ENCODE peak calls at places on chromosomes 4 and X, in eight cellular contexts. V is GM06990; Y is HCT116; G is cardiac muscle cell; C is activated CD8-positive, alpha-beta T cell treated with anti-CD3 and anti-CD28 coated beads for 36 hours; S is H9; B is ovary; J is nephron progenitor cell. E is an unnamed sample.

GRCh38 chr4:75142377-75142776 is 209.5 kb downstream of the PARM1 start:
- DNase-seq in V (no peak), Y (no peak), G (no peak), C (no peak), S (no peak), B (no peak), J (no peak), E (no peak)

GRCh38 chr4:85744950-85745349 is 270.0 kb downstream of the ARHGAP24 start:
- DNase-seq in V (no peak), Y (peak), G (no peak), C (no peak), S (no peak), B (no peak), J (no peak), E (no peak)

GRCh38 chrX:68699960-68700746 is 52.7 kb downstream of the STARD8 start:
- DNase-seq in V (no peak), Y (no peak), G (no peak), C (no peak), S (no peak), B (no peak), J (no peak), E (no peak)

GRCh38 chr4:8590546-8590880 is 2.1 kb upstream of the CPZ start:
- DNase-seq in V (no peak), Y (no peak), G (no peak), C (no peak), S (no peak), B (peak), J (no peak), E (no peak)

GRCh38 chr4:20046179-20046578 is 205.5 kb upstream of the SLIT2 start:
- DNase-seq in V (no peak), Y (no peak), G (no peak), C (no peak), S (no peak), B (no peak), J (no peak), E (no peak)

GRCh38 chrX:120452131-120452530 is 17.0 kb downstream of the LAMP2 start:
- DNase-seq in V (no peak), Y (no peak), G (peak), C (no peak), S (peak), B (no peak), J (peak), E (no peak)

GRCh38 chr4:43048570-43048969 is 156.1 kb downstream of the GRXCR1 start:
- DNase-seq in V (no peak), Y (no peak), G (no peak), C (no peak), S (no peak), B (no peak), J (no peak), E (no peak)

GRCh38 chrX:103157511-103158316 is 57.2 kb upstream of the BEX4 start:
- DNase-seq in V (no peak), Y (no peak), G (peak), C (peak), S (no peak), B (no peak), J (peak), E (peak)

GRCh38 chr4:27217261-27217769 is 356.7 kb downstream of the STIM2 start:
- DNase-seq in V (no peak), Y (no peak), G (no peak), C (no peak), S (no peak), B (no peak), J (no peak), E (no peak)

GRCh38 chr4:79947386-79947785 is 125.6 kb downstream of the ANTXR2 start:
- DNase-seq in V (no peak), Y (no peak), G (no peak), C (no peak), S (no peak), B (no peak), J (no peak), E (no peak)

GRCh38 chr4:101865501-101866062 is 75.1 kb downstream of the BANK1 start:
- DNase-seq in V (no peak), Y (no peak), G (no peak), C (no peak), S (no peak), B (no peak), J (no peak), E (no peak)

GRCh38 chr4:124203613-124204284 is 508.8 kb downstream of the ANKRD50 start:
- DNase-seq in V (no peak), Y (no peak), G (no peak), C (no peak), S (no peak), B (no peak), J (no peak), E (no peak)

GRCh38 chrX:141936080-141936479 is 32.4 kb downstream of the MAGEC1 start:
- DNase-seq in V (no peak), Y (no peak), G (no peak), C (no peak), S (no peak), B (no peak), J (no peak), E (no peak)
- TF ChIP-seq CTCF in V (no peak), Y (no peak), G (no peak), C (no peak), S (peak), B (no peak), J (no peak), E (no peak)

GRCh38 chr4:87056884-87057283 is 122.1 kb downstream of the AFF1 start:
- DNase-seq in V (no peak), Y (no peak), G (no peak), C (no peak), S (no peak), B (no peak), J (no peak), E (no peak)

GRCh38 chr4:87060957-87061356 is 126.1 kb downstream of the AFF1 start:
- DNase-seq in V (no peak), Y (peak), G (no peak), C (no peak), S (no peak), B (no peak), J (no peak), E (no peak)

GRCh38 chr4:87057835-87058234 is 123.0 kb downstream of the AFF1 start:
- DNase-seq in V (no peak), Y (no peak), G (no peak), C (no peak), S (no peak), B (no peak), J (no peak), E (no peak)

GRCh38 chr4:87055340-87055739 is 120.5 kb downstream of the AFF1 start:
- DNase-seq in V (no peak), Y (no peak), G (no peak), C (no peak), S (no peak), B (no peak), J (no peak), E (no peak)

GRCh38 chr4:87058272-87059073 is 123.7 kb downstream of the AFF1 start:
- DNase-seq in V (no peak), Y (peak), G (no peak), C (peak), S (peak), B (no peak), J (peak), E (peak)
- TF ChIP-seq CTCF in V (no peak), Y (no peak), G (peak), C (no peak), S (peak), B (no peak), J (no peak), E (no peak)

DNA sequence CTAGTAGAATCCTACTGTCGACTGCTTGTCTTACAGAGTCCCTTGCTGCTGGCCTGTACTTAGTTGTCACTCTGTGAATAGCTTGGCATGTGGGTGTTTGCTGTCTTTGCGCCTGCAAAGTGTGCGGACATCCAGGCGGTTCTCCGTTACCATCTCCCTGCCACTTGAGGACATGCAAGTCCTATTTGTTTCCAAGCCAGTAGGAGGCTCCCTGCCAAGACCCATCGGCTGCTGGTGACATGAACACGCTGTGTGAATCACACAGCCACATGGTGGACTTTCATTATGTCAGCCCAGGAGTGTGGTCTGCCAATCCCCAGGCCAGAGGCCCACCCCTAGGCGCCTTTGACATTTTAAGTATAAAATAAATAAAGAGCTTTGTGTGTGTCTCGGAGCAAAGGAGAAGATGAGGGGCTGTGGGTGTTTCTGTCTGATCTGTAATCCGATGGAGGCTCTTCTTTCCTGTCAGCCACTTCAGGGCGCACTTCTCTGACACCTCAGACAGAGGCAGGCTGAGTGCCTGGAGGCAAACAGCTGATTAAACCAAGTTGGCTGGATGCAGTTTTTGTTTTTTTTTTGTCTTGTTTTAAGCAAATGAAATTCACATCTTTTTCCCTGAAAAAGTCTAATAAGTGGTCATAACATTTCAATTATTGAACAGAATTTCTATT is 51.5 kb downstream of the ALPK1 start:
- DNase-seq in V (no peak), Y (peak), G (peak), C (no peak), S (peak), B (no peak), J (peak), E (no peak)
- TF ChIP-seq CTCF in V (no peak), Y (peak), G (peak), C (no peak), S (peak), B (no peak), J (no peak), E (no peak)

DNA sequence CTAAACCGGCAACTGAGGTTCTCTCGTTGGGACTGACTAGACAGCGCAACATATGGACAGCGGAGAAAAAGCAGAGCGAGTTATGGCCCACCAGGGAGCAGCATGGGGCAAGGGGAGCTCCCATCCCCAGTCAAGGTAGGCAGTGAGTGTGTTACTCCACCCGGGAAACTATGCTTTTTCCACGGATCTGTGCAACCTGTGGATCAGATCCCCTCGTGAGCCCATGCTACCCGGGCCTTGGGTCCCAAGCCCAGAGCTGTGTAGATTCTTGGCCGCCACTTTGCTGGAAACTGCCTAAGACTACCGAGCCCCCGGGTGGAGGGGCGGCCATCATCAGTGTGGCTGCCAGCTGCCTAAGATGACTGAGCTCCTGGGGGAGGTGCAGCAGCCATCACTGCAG is 140.9 kb downstream of the PAPSS1 start:
- DNase-seq in V (no peak), Y (no peak), G (no peak), C (no peak), S (no peak), B (no peak), J (no peak), E (no peak)
- TF ChIP-seq CTCF in V (no peak), Y (no peak), G (no peak), C (no peak), S (no peak), B (no peak), J (no peak), E (no peak)

DNA sequence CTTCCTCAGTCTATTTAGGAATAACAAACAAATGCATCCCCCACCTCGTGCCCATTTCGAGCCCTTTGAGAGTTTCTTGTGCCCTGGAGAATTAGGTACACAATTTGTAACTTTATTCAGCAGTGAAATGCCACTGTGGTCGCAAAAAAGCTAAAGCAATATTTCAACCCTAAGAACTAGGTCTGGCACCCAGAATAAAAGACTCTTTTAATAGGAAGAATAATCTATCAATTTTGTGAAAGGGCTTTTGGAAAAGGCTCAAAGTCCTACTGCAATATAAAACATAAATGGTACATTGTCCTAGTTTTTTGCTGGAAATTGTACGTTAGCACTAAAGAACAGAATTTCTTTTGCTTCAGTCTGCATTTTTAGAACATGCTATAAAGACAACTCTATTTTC is 304.6 kb upstream of the TENM3 start:
- DNase-seq in V (no peak), Y (no peak), G (no peak), C (no peak), S (no peak), B (no peak), J (no peak), E (no peak)
- TF ChIP-seq CTCF in V (no peak), Y (no peak), G (no peak), C (no peak), S (no peak), B (no peak), J (no peak), E (no peak)

GRCh38 chr4:129929052-129929451 is 833.1 kb downstream of the C4orf33 start:
- DNase-seq in V (no peak), Y (no peak), G (no peak), C (no peak), S (no peak), B (no peak), J (no peak), E (no peak)
- TF ChIP-seq CTCF in V (peak), Y (no peak), G (no peak), C (no peak), S (peak), B (no peak), J (peak), E (peak)

DNA sequence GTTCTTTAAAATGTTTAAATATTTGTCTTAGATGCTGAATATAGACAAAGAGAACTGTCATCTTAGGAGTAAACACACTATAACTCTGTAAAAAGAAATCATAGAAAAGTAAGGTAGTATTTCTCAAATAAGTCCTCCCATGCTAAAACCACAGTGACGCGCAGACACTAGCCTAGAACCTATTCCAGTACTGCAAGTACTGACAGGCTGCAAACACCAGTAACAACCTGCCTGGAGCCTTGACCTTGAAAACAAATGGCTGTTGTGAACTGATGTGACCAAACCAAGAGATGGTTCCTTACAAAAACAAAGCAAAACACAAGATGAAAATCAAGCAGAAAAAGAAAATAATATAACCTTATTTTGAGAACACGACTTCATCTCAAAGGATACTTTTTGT is 8.5 kb downstream of the TIFA start:
- DNase-seq in V (no peak), Y (no peak), G (no peak), C (no peak), S (no peak), B (no peak), J (no peak), E (no peak)
- TF ChIP-seq CTCF in V (no peak), Y (no peak), G (no peak), C (no peak), S (no peak), B (no peak), J (no peak), E (no peak)